ENCODE peak calls at places on chromosomes 7 and 10, in six cellular contexts. Y is H1, V is HepG2, J is SK-N-SH, L is GM12878, Z is K562. P is an unnamed sample.

GRCh38 chr10:103983367-103983911 is 16.5 kb downstream of the SLK start:
- DNase-seq in J (no peak), L (peak; percentile 40), V (no peak), Y (no peak), Z (no peak), P (peak; percentile 31)

GRCh38 chr7:13880789-13881188 is 108.7 kb downstream of the ETV1 start:
- DNase-seq in Z (no peak), Y (no peak), V (no peak), J (no peak), L (no peak), P (no peak)

GRCh38 chr10:63666836-63667383 is 145.7 kb downstream of the REEP3 start:
- DNase-seq in L (peak; percentile 15), Z (no peak), V (no peak), Y (no peak), J (no peak), P (no peak)

GRCh38 chr7:123528265-123528664 is 6.1 kb downstream of the IQUB start:
- DNase-seq in Y (no peak), Z (peak; percentile 28), J (peak; percentile 24), L (no peak), V (no peak), P (no peak)

GRCh38 chr10:88152720-88153119 is 289.3 kb downstream of the PTEN start:
- DNase-seq in Z (no peak), L (peak; percentile 40), J (peak; percentile 61), V (no peak), Y (no peak), P (no peak)

GRCh38 chr7:27141591-27142561 is 1.6 kb downstream of the HOXA5 start:
- DNase-seq in Z (no peak), J (peak; percentile 50), L (no peak), Y (peak; percentile 55), V (peak; percentile 63), P (no peak)

GRCh38 chr7:3083350-3083749 is 39.7 kb upstream of the CARD11 start:
- DNase-seq in J (no peak), L (no peak), Z (no peak), V (no peak), Y (no peak), P (no peak)

GRCh38 chr7:1928555-1929348 is 258.7 kb downstream of the ELFN1 start:
- DNase-seq in V (no peak), L (no peak), Y (no peak), J (no peak), Z (no peak), P (no peak)

GRCh38 chr7:130441408-130441854 is 615 bp upstream of the CEP41 start:
- DNase-seq in Z (no peak), L (no peak), V (no peak), Y (no peak), J (peak; percentile 38), P (no peak)

GRCh38 chr10:109618748-109619147 is 304.6 kb downstream of the XPNPEP1 start:
- DNase-seq in V (no peak), L (no peak), Y (no peak), Z (no peak), J (no peak), P (no peak)

GRCh38 chr7:27492224-27492623 is 170.5 kb downstream of the HIBADH start:
- DNase-seq in Z (no peak), Y (no peak), J (no peak), L (no peak), V (no peak), P (no peak)

GRCh38 chr7:20153999-20154398 is 63.2 kb downstream of the MACC1 start:
- DNase-seq in V (no peak), Z (no peak), J (no peak), Y (no peak), L (no peak), P (no peak)

GRCh38 chr7:44969701-44970494 is 8.9 kb downstream of the MYO1G start:
- DNase-seq in V (no peak), L (no peak), J (peak; percentile 18), Z (no peak), Y (no peak), P (no peak)

GRCh38 chr10:58266826-58267712 is 625 bp downstream of the IPMK start:
- DNase-seq in J (peak; percentile 51), L (no peak), Z (peak; percentile 24), Y (peak; percentile 66), V (peak; percentile 20), P (peak; percentile 71)

GRCh38 chr10:74909665-74910064 is 83.3 kb downstream of the KAT6B start:
- DNase-seq in Y (no peak), J (no peak), L (no peak), V (no peak), Z (no peak), P (no peak)

GRCh38 chr10:51445587-51445986 is 253.8 kb downstream of the CSTF2T start:
- DNase-seq in L (no peak), V (no peak), Z (no peak), J (no peak), Y (no peak), P (no peak)

GRCh38 chr10:43078986-43079273 is 2.1 kb downstream of the RET start:
- DNase-seq in J (peak; percentile 86), V (no peak), Y (peak; percentile 91), L (no peak), Z (peak; percentile 75), P (no peak)

GRCh38 chr7:32941181-32941995 is 15.9 kb upstream of the FKBP9 start:
- DNase-seq in Z (no peak), L (no peak), J (no peak), Y (no peak), V (peak; percentile 45), P (no peak)

GRCh38 chr7:64614812-64615211 is 51.1 kb upstream of the ZNF107 start:
- DNase-seq in J (no peak), L (no peak), Y (no peak), Z (no peak), V (no peak), P (no peak)

GRCh38 chr7:64619705-64620104 is 46.2 kb upstream of the ZNF107 start:
- DNase-seq in L (no peak), J (no peak), Y (no peak), Z (no peak), V (no peak), P (no peak)

GRCh38 chr7:64621656-64622055 is 44.3 kb upstream of the ZNF107 start:
- DNase-seq in J (no peak), Y (no peak), L (no peak), Z (no peak), V (no peak), P (no peak)

GRCh38 chr7:64613653-64614052 is 50.8 kb upstream of the ZNF680 start:
- DNase-seq in J (no peak), V (no peak), Z (no peak), Y (no peak), L (no peak), P (no peak)

DNA sequence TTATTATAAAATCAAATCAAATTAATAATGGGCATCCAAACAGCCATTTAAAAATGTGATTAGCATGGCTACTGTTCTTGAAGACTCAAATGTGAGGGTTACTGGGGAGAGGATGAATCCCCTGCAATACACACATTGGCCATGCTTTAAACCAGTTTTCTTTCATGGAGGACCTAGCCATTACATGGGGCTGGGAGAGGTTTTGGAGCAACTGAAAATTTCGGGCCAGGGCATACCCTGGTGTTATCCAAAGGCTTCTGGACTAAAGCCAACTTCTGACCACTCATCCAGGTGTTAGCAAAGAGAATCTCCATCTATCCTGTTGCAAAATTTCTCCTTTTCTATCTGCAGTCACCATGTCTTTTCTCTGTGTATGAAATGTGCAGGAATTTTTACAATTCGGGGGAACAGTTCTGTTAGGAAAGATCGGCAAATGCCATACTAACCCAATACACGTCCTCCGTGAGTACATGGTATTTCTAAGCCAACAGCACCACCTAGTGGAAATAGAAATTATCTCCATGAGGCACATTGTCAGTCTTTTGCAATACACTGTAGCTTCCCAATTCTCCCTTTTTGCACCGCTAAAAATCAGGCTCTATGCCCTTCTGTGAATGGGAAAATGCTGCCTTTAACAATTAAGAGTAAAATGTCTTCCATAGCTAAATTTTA is 47.0 kb upstream of the ZNF107 start:
- DNase-seq in Z (peak; percentile 43), J (peak; percentile 53), Y (peak; percentile 39), L (no peak), V (peak; percentile 65), P (peak; percentile 61)
- TF ChIP-seq GABPA in Z (no peak), J (no peak), Y (no peak), L (no peak), V (no peak), P (no peak)

DNA sequence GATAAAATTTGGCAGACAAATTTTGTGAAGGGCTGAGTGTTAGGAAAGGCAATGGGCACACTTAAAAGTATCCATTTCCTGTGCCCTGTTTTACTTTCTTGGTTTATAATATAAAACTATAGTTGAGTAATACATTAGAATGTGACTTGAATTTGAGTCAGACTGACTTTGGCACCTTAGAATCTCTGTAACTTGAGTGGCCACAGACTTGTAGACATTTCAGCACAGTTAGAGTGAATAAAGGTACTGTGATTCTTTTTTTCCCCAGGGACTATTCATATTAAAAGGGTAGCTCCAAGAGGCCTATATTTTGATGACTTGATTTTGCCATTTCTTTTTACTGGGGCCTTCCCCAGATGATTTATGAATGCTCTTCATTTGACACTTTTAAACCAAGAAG is 22.4 kb downstream of the GBF1 start:
- DNase-seq in V (no peak), L (no peak), Z (no peak), J (no peak), Y (no peak), P (no peak)
- TF ChIP-seq GABPA in V (no peak), L (no peak), Z (no peak), J (no peak), Y (no peak), P (no peak)

DNA sequence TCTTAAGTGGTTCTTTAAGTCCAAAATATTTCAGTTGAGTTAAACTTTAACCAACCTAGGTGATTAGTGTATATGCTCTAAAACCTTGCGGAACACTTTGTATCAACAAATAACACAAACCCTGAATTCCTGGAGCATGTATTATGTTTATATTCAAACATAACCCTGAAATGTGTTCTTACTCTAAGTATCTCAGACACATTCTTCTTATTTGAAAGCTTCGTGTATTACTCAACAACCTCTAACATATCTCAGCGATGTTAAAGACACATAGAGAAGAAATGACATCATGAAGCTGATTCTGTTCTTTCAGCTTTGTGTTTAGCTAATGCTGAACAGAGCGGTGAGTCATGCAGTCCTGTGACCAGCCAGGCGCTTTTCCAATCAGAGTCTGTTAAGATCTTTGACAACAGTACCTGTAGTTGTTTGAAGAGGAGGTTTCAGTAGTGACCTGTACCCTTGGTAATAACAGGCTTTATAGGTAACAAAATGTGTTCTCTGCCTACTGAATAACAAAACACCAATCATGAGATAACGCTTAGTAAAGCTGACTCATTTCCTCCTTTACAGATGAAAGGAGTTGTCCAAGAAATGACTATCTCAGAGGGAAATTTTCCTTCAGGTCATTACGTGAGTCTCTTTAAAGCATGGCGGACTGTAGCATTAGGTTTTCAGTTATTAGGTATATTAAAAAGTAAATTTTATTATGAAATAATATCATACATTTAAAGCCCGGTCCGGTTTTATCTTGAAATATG is 67.3 kb upstream of the KLF6 start:
- DNase-seq in Z (peak; percentile 60), L (peak; percentile 88), V (peak; percentile 98), Y (no peak), J (no peak), P (peak; percentile 16)
- TF ChIP-seq GABPA in Z (peak; percentile 57), L (peak; percentile 75), V (peak; percentile 46), Y (no peak), J (no peak), P (no peak)

GRCh38 chr7:137664846-137665245 is 181.9 kb downstream of the DGKI start:
- DNase-seq in V (no peak), L (no peak), Y (no peak), Z (no peak), J (peak; percentile 49), P (no peak)

GRCh38 chr7:137670521-137671064 is 176.2 kb downstream of the DGKI start:
- DNase-seq in L (peak; percentile 35), Y (no peak), V (no peak), J (peak; percentile 41), Z (no peak), P (no peak)

GRCh38 chr7:137668404-137668803 is 178.4 kb downstream of the DGKI start:
- DNase-seq in V (no peak), L (no peak), Y (no peak), Z (no peak), J (no peak), P (no peak)

GRCh38 chr7:137669706-137670105 is 177.1 kb downstream of the DGKI start:
- DNase-seq in Z (no peak), V (no peak), Y (no peak), L (no peak), J (no peak), P (no peak)

GRCh38 chr7:137667633-137668387 is 179.0 kb downstream of the DGKI start:
- DNase-seq in V (no peak), J (no peak), Y (no peak), Z (no peak), L (no peak), P (no peak)
- TF ChIP-seq GABPA in V (no peak), J (no peak), Y (no peak), Z (no peak), L (no peak), P (no peak)

P was measured in HL-60.